ENCODE peak calls at places on chromosome 2, in nine cellular contexts. G is left cardiac atrium, Q is GM18507, N is nephron progenitor cell, I is stomach, F is kidney tubule cell, M is WTC11, U is Caco-2, Z is fibroblast of mammary gland. C is an unnamed sample.
A peak's percentile ranks its signal among the peaks of the same experiment; 100 is the strongest.

GRCh38 chr2:235170536-235171510 is 219.0 kb downstream of the SH3BP4 start:
- DNase-seq in U (peak; percentile 63), M (peak; percentile 41), I (no peak), Q (no peak), F (peak; percentile 88), N (peak; percentile 13), Z (peak; percentile 79), G (peak; percentile 31), C (no peak)

GRCh38 chr2:207561386-207562080 is 31.8 kb downstream of the CREB1 start:
- DNase-seq in U (no peak), G (no peak), F (peak; percentile 34), N (no peak), Z (no peak), M (no peak), Q (no peak), I (no peak), C (no peak)

GRCh38 chr2:98334439-98335078 is 11.7 kb upstream of the CNGA3 start:
- DNase-seq in N (no peak), U (no peak), Z (peak; percentile 96), I (no peak), Q (no peak), G (no peak), M (no peak), F (peak; percentile 98), C (no peak)

GRCh38 chr2:110125292-110125691 is 9.7 kb upstream of the MALL start:
- DNase-seq in N (no peak), F (no peak), Q (no peak), Z (peak; percentile 27), U (no peak), I (no peak), G (no peak), M (no peak), C (no peak)

GRCh38 chr2:150674283-150674682 is 186.8 kb upstream of the RND3 start:
- DNase-seq in I (no peak), N (no peak), Q (no peak), M (no peak), F (no peak), Z (peak; percentile 79), U (no peak), G (no peak), C (no peak)

GRCh38 chr2:8324164-8324848 is 357.6 kb upstream of the ID2 start:
- DNase-seq in U (no peak), M (no peak), Z (no peak), I (no peak), F (no peak), Q (no peak), G (no peak), N (no peak), C (no peak)

GRCh38 chr2:70141754-70142589 is 48.8 kb downstream of the C2orf42 start:
- DNase-seq in M (peak; percentile 77), F (peak; percentile 78), G (no peak), N (peak; percentile 61), Q (no peak), U (peak; percentile 90), I (peak; percentile 80), Z (peak; percentile 42), C (no peak)

GRCh38 chr2:74104839-74105238 is 42.9 kb downstream of the BOLA3 start:
- DNase-seq in U (no peak), Q (no peak), G (no peak), F (no peak), I (no peak), M (no peak), Z (peak; percentile 17), N (no peak), C (no peak)

GRCh38 chr2:225282858-225283693 is 116.4 kb upstream of the NYAP2 start:
- DNase-seq in F (peak; percentile 56), I (no peak), G (no peak), U (peak; percentile 27), Q (no peak), Z (peak; percentile 59), N (peak; percentile 21), M (peak; percentile 22), C (no peak)

GRCh38 chr2:21748501-21748900 is 624.7 kb downstream of the TDRD15 start:
- DNase-seq in Z (no peak), Q (no peak), G (no peak), I (no peak), M (no peak), N (no peak), F (no peak), U (no peak), C (no peak)

GRCh38 chr2:147511491-147511948 is 333.3 kb upstream of the ACVR2A start:
- DNase-seq in M (no peak), Q (no peak), U (no peak), I (no peak), Z (peak; percentile 69), G (peak; percentile 44), N (peak; percentile 20), F (no peak), C (no peak)

GRCh38 chr2:120919771-120920437 is 184.2 kb downstream of the GLI2 start:
- DNase-seq in U (no peak), M (no peak), N (peak; percentile 36), Q (no peak), I (no peak), G (peak; percentile 69), F (peak; percentile 77), Z (peak; percentile 44), C (no peak)

GRCh38 chr2:235215248-235215647 is 263.4 kb downstream of the SH3BP4 start:
- DNase-seq in U (no peak), G (no peak), F (no peak), I (no peak), N (no peak), Z (no peak), Q (no peak), M (no peak), C (no peak)

GRCh38 chr2:50952596-50952995 is 79.3 kb downstream of the NRXN1 start:
- DNase-seq in G (no peak), F (peak; percentile 1), U (no peak), Z (peak; percentile 76), Q (no peak), M (no peak), N (no peak), I (no peak), C (no peak)

GRCh38 chr2:188725981-188726380 is 248.2 kb upstream of the COL3A1 start:
- DNase-seq in M (no peak), U (no peak), F (peak; percentile 30), N (no peak), G (no peak), I (no peak), Q (no peak), Z (peak; percentile 41), C (no peak)

GRCh38 chr2:205411558-205411957 is 270.7 kb upstream of the NRP2 start:
- DNase-seq in Z (no peak), M (no peak), Q (no peak), N (no peak), G (no peak), U (no peak), F (no peak), I (peak; percentile 60), C (peak; percentile 63)

GRCh38 chr2:39434233-39434897 is 2.7 kb downstream of the MAP4K3 start:
- DNase-seq in Z (no peak), I (no peak), G (no peak), U (no peak), N (no peak), Q (no peak), M (no peak), F (no peak), C (no peak)

GRCh38 chr2:239594772-239595608 is 194.2 kb upstream of the HDAC4 start:
- DNase-seq in N (no peak), M (peak; percentile 3), U (no peak), F (no peak), I (peak; percentile 24), Z (no peak), G (no peak), Q (no peak), C (no peak)

GRCh38 chr2:179551545-179552045 is 287.0 kb upstream of the SESTD1 start:
- DNase-seq in M (no peak), N (no peak), U (no peak), F (no peak), Q (no peak), G (no peak), Z (no peak), I (no peak), C (no peak)

GRCh38 chr2:168961450-168962229 is 60.5 kb downstream of the G6PC2 start:
- DNase-seq in M (peak; percentile 14), Q (no peak), U (peak; percentile 73), Z (peak; percentile 81), I (no peak), G (no peak), F (peak; percentile 80), N (peak; percentile 43), C (no peak)

GRCh38 chr2:176081993-176082884 is 1.5 kb downstream of the EVX2 start:
- DNase-seq in Q (no peak), F (no peak), Z (no peak), N (peak; percentile 65), I (no peak), U (no peak), M (peak; percentile 52), G (no peak), C (no peak)

GRCh38 chr2:63818276-63818675 is 23.4 kb upstream of the UGP2 start:
- DNase-seq in Z (no peak), F (no peak), N (no peak), I (no peak), M (no peak), G (no peak), U (no peak), Q (no peak), C (no peak)

GRCh38 chr2:24734741-24735140 is 58.5 kb downstream of the PTRHD1 start:
- DNase-seq in G (no peak), Z (no peak), N (no peak), I (no peak), F (no peak), U (no peak), M (no peak), Q (no peak), C (no peak)

GRCh38 chr2:68791914-68792313 is 57.3 kb downstream of the ARHGAP25 start:
- DNase-seq in U (no peak), I (no peak), Q (no peak), F (no peak), N (no peak), Z (no peak), G (no peak), M (no peak), C (no peak)

GRCh38 chr2:8643238-8643995 is 38.4 kb upstream of the ID2 start:
- DNase-seq in I (no peak), M (no peak), U (no peak), G (no peak), Q (no peak), N (no peak), Z (peak; percentile 40), F (no peak), C (no peak)

GRCh38 chr2:113920996-113921395 is 31.1 kb downstream of the ACTR3 start:
- DNase-seq in N (no peak), I (no peak), F (no peak), M (no peak), G (no peak), U (no peak), Q (no peak), Z (peak; percentile 53), C (no peak)

GRCh38 chr2:106143495-106144215 is 50.4 kb downstream of the UXS1 start:
- DNase-seq in F (peak; percentile 32), G (no peak), Q (no peak), Z (no peak), N (no peak), U (no peak), I (no peak), M (no peak), C (no peak)

GRCh38 chr2:209236369-209236768 is 187.5 kb upstream of the MAP2 start:
- DNase-seq in G (no peak), Q (no peak), Z (peak; percentile 1), I (no peak), M (peak; percentile 14), F (no peak), U (no peak), N (peak; percentile 1), C (no peak)

C was measured in hypothalamus.